ENCODE peak calls at places on chromosome 4, in five cellular contexts. Z is Panc1, W is IMR-90, G is right lobe of liver, F is endodermal cell. L is an unnamed sample. For H3K9me3, the result is how much of the 10 kb centered on the place peaks cover.

GRCh38 chr4:147518846-147519767 is 38.2 kb downstream of the EDNRA start:
- DNase-seq in Z (peak), W (peak), G (no peak), F (peak), L (peak)

GRCh38 chr4:176300565-176300964 is 19.2 kb upstream of the SPCS3 start:
- DNase-seq in Z (no peak), W (no peak), G (no peak), F (no peak), L (no peak)

GRCh38 chr4:53307210-53307609 is 58.7 kb downstream of the SCFD2 start:
- DNase-seq in Z (no peak), W (no peak), G (no peak), F (no peak), L (no peak)

GRCh38 chr4:76758290-76758882 is 139.6 kb downstream of the SOWAHB start:
- DNase-seq in Z (no peak), W (peak), G (no peak), F (no peak), L (peak)

GRCh38 chr4:182766851-182767250 is 150.3 kb downstream of the DCTD start:
- DNase-seq in Z (no peak), W (no peak), G (no peak), F (no peak), L (no peak)

GRCh38 chr4:48968814-48969213 is 17.3 kb upstream of the CWH43 start:
- DNase-seq in Z (no peak), W (peak), G (no peak), F (no peak), L (no peak)

GRCh38 chr4:39821951-39822350 is 124.0 kb downstream of the UBE2K start:
- DNase-seq in Z (no peak), W (no peak), G (no peak), F (no peak), L (no peak)

GRCh38 chr4:28436191-28437080 is 1575.8 kb downstream of the STIM2 start:
- DNase-seq in Z (no peak), W (peak), G (no peak), F (peak), L (no peak)

GRCh38 chr4:174757736-174758135 is 71.3 kb downstream of the GLRA3 start:
- DNase-seq in Z (no peak), W (no peak), G (no peak), F (peak), L (no peak)

GRCh38 chr4:15400911-15401671 is 26.7 kb upstream of the C1QTNF7 start:
- DNase-seq in Z (no peak), W (peak), G (peak), F (no peak), L (no peak)

GRCh38 chr4:181261279-181261678 is 981.9 kb upstream of the TENM3 start:
- DNase-seq in Z (no peak), W (peak), G (no peak), F (peak), L (no peak)

GRCh38 chr4:170004656-170005250 is 21.4 kb downstream of the MFAP3L start:
- DNase-seq in Z (no peak), W (no peak), G (no peak), F (no peak), L (no peak)

GRCh38 chr4:97103252-97103651 is 1040.0 kb downstream of the STPG2 start:
- DNase-seq in Z (no peak), W (no peak), G (no peak), F (no peak), L (no peak)

GRCh38 chr4:110632506-110633357 is 9.9 kb upstream of the PITX2 start:
- DNase-seq in Z (no peak), W (no peak), G (no peak), F (peak), L (no peak)

GRCh38 chr4:99630857-99631256 is 26.8 kb downstream of the C4orf54 start:
- DNase-seq in Z (no peak), W (no peak), G (no peak), F (no peak), L (no peak)

GRCh38 chr4:112515278-112516075 is 503 bp downstream of the NEUROG2 start:
- DNase-seq in Z (no peak), W (no peak), G (no peak), F (peak), L (no peak)

GRCh38 chr4:38560763-38561558 is 103.0 kb upstream of the KLF3 start:
- DNase-seq in Z (no peak), W (no peak), G (no peak), F (no peak), L (no peak)

GRCh38 chr4:54783402-54784110 is 125.8 kb downstream of the KIT start:
- DNase-seq in Z (no peak), W (no peak), G (no peak), F (no peak), L (no peak)

GRCh38 chr4:113555868-113556267 is 205.7 kb downstream of the CAMK2D start:
- DNase-seq in Z (no peak), W (no peak), G (no peak), F (no peak), L (no peak)

GRCh38 chr4:138223191-138223910 is 18.8 kb downstream of the SLC7A11 start:
- DNase-seq in Z (no peak), W (no peak), G (no peak), F (no peak), L (no peak)

GRCh38 chr4:77931452-77932135 is 69.0 kb downstream of the MRPL1 start:
- DNase-seq in Z (no peak), W (peak), G (no peak), F (no peak), L (no peak)

GRCh38 chr4:157983300-157983699 is 189.5 kb downstream of the GASK1B start:
- DNase-seq in Z (no peak), W (no peak), G (no peak), F (no peak), L (no peak)

GRCh38 chr4:153233761-153234371 is 29.6 kb downstream of the TRIM2 start:
- DNase-seq in Z (no peak), W (peak), G (no peak), F (no peak), L (peak)

GRCh38 chr4:40264995-40265909 is 68.4 kb downstream of the RHOH start:
- DNase-seq in Z (no peak), W (no peak), G (no peak), F (peak), L (peak)

GRCh38 chr4:17030543-17030942 is 132.1 kb upstream of the LDB2 start:
- DNase-seq in Z (no peak), W (peak), G (no peak), F (no peak), L (no peak)

GRCh38 chr4:42136371-42136770 is 16.1 kb downstream of the BEND4 start:
- DNase-seq in Z (no peak), W (no peak), G (no peak), F (no peak), L (no peak)

GRCh38 chr4:139301821-139302611 is at the start of gene NDUFC1:
- DNase-seq in Z (no peak), W (peak), G (peak), F (peak), L (peak)

GRCh38 chr4:177574446-177574845 is 132.2 kb upstream of the AGA start:
- DNase-seq in Z (no peak), W (no peak), G (no peak), F (no peak), L (no peak)

GRCh38 chr4:48483006-48483776 is at the start of gene SLC10A4:
- DNase-seq in Z (no peak), W (no peak), G (no peak), F (peak), L (no peak)

GRCh38 chr4:98181815-98182214 is 38.5 kb upstream of the STPG2 start:
- DNase-seq in Z (no peak), W (peak), G (no peak), F (no peak), L (no peak)

GRCh38 chr4:10164877-10165283 is 48.3 kb upstream of the WDR1 start:
- DNase-seq in Z (no peak), W (peak), G (no peak), F (peak), L (peak)

GRCh38 chr4:184384056-184384809 is 90.1 kb downstream of the IRF2 start:
- DNase-seq in Z (peak), W (peak), G (no peak), F (peak), L (peak)

GRCh38 chr4:83107636-83108035 is 6.9 kb downstream of the PLAC8 start:
- DNase-seq in Z (no peak), W (no peak), G (no peak), F (no peak), L (no peak)

GRCh38 chr4:3401436-3402171 is 40.2 kb upstream of the HGFAC start:
- DNase-seq in Z (no peak), W (no peak), G (no peak), F (no peak), L (no peak)

GRCh38 chr4:119130365-119131065 is 5.1 kb upstream of the MYOZ2 start:
- DNase-seq in Z (no peak), W (peak), G (no peak), F (no peak), L (no peak)

GRCh38 chr4:26029512-26030131 is 115.6 kb downstream of the SMIM20 start:
- DNase-seq in Z (no peak), W (no peak), G (no peak), F (peak), L (no peak)
- TF ChIP-seq CTCF in Z (no peak), W (no peak), G (no peak), F (no peak), L (no peak)

GRCh38 chr4:161893566-161893965 is 270.2 kb downstream of the FSTL5 start:
- DNase-seq in Z (no peak), W (no peak), G (no peak), F (no peak), L (no peak)

GRCh38 chr4:161894493-161895167 is 269.2 kb downstream of the FSTL5 start:
- DNase-seq in Z (no peak), W (no peak), G (no peak), F (no peak), L (peak)

DNA sequence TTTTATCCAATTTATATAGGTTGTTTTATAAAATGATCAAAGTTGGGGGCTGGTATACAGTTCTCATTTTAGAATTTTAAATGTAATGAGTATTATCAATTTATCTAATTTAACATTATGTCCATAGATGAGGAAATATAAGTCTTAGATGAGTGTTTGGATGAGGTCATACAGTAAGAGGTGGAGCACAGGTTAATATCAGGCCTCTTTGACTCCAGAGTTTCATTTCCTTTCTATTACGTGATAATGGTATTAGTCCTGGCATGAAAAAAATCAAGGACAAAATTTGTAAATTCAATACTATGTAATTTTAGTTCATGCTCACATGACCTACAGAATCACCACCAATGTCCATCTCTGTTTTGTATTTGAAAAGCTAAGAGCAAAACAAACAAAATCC is 269.8 kb downstream of the FSTL5 start:
- DNase-seq in Z (no peak), W (no peak), G (no peak), F (no peak), L (no peak)
- H3K9me3 ChIP-seq in Z (under half), W (under half), G (under half), F (under half), L (under half)

DNA sequence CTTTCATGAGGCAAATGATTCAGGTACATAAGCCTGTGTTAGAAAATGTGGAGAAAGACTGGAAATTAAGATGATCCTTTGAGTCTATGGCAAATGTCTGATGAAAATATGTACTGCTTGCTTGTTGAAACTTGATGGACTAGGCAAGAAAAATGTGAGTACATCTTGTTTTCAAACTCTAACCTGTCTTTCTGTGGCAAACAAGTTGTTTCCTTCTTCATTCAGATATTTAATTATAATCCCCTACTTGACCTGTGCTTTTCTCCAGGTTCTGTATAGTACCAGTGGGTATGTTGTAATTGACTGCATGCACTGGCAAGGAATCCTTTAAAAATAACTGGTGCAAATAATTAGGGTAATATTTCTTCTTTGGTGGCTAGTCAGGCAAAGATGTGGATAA is 136.7 kb downstream of the ARHGAP24 start:
- DNase-seq in Z (no peak), W (no peak), G (no peak), F (no peak), L (no peak)
- TF ChIP-seq CTCF in Z (no peak), W (no peak), G (no peak), F (no peak), L (no peak)

DNA sequence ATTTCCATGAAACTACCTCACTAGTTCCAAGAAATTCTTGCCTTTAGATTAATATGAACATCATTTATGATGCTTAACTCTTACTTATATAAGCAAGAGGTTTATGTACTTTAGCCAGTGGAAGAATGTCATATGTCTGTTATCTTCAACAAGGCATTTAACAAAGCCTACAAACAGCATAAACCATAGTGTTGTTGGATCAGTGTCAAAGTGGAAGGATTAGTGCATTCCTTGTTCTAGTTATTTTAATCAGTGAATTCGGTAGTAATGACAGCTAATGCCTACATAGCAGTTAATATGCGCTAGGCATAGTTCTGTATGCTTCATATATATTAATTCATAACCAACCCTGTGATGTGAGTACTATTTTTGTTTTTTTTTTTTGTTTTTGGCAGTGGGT is 3.1 kb downstream of the PI4K2B start:
- DNase-seq in Z (no peak), W (no peak), G (no peak), F (no peak), L (no peak)
- H3K9me3 ChIP-seq in Z (under half), W (under half), G (under half), F (under half), L (under half)

GRCh38 chr4:79759793-79760192 is 313.2 kb downstream of the ANTXR2 start:
- DNase-seq in Z (no peak), W (no peak), G (no peak), F (no peak), L (no peak)

GRCh38 chr4:79764118-79764517 is 308.9 kb downstream of the ANTXR2 start:
- DNase-seq in Z (no peak), W (no peak), G (no peak), F (no peak), L (no peak)

GRCh38 chr4:79763486-79764075 is 309.4 kb downstream of the ANTXR2 start:
- DNase-seq in Z (no peak), W (no peak), G (no peak), F (peak), L (no peak)
- TF ChIP-seq CTCF in Z (no peak), W (no peak), G (no peak), F (peak), L (no peak)

GRCh38 chr4:14379148-14379547 is 623.1 kb upstream of the CPEB2 start:
- DNase-seq in Z (no peak), W (no peak), G (no peak), F (no peak), L (no peak)
- H3K9me3 ChIP-seq in Z (under half), W (under half), G (under half), F (under half), L (under half)

GRCh38 chr4:89839558-89839957 is 2.6 kb upstream of the SNCA start:
- DNase-seq in Z (no peak), W (no peak), G (no peak), F (no peak), L (no peak)

GRCh38 chr4:89838005-89838404 is 1.0 kb upstream of the SNCA start:
- DNase-seq in Z (no peak), W (no peak), G (no peak), F (peak), L (no peak)

GRCh38 chr4:89836897-89837384 is at the start of gene SNCA:
- DNase-seq in Z (no peak), W (peak), G (peak), F (peak), L (peak)

GRCh38 chr4:89836031-89836777 is 757 bp downstream of the SNCA start:
- DNase-seq in Z (no peak), W (no peak), G (no peak), F (peak), L (no peak)

GRCh38 chr4:89837385-89837995 is 529 bp upstream of the SNCA start:
- DNase-seq in Z (no peak), W (peak), G (no peak), F (peak), L (peak)
- TF ChIP-seq CTCF in Z (peak), W (no peak), G (no peak), F (peak), L (no peak)

GRCh38 chr4:1789552-1789951 is 3.5 kb upstream of the FGFR3 start:
- DNase-seq in Z (no peak), W (no peak), G (no peak), F (no peak), L (no peak)
- H3K9me3 ChIP-seq in Z (under half), W (under half), G (under half), F (under half), L (under half)